ENCODE peak calls at places on chromosome 13, in seven cellular contexts. C is DMS153; N is activated CD4-positive, alpha-beta T cell treated with anti-CD3 and anti-CD28 coated beads for 4 hours; D is retina; P is body of pancreas; R is psoas muscle; S is uterus. X is an unnamed sample.

GRCh38 chr13:107642841-107643240 is 572.5 kb downstream of the LIG4 start:
- DNase-seq in C (peak), N (no peak), D (peak), P (no peak), R (no peak), S (no peak), X (no peak)

GRCh38 chr13:20128459-20128927 is 32.4 kb downstream of the GJA3 start:
- DNase-seq in C (no peak), N (no peak), D (peak), P (peak), R (no peak), S (no peak), X (no peak)

GRCh38 chr13:99057310-99057975 is 79.6 kb upstream of the DOCK9 start:
- DNase-seq in C (no peak), N (no peak), D (no peak), P (no peak), R (no peak), S (no peak), X (no peak)

GRCh38 chr13:94323746-94324408 is 155.6 kb downstream of the DCT start:
- DNase-seq in C (no peak), N (peak), D (no peak), P (no peak), R (no peak), S (no peak), X (no peak)

GRCh38 chr13:33560722-33561121 is 257.2 kb upstream of the RFC3 start:
- DNase-seq in C (no peak), N (no peak), D (no peak), P (no peak), R (no peak), S (no peak), X (no peak)

GRCh38 chr13:30204564-30204963 is 102.8 kb downstream of the KATNAL1 start:
- DNase-seq in C (no peak), N (no peak), D (no peak), P (no peak), R (no peak), S (no peak), X (no peak)

GRCh38 chr13:113499936-113500335 is 9.4 kb upstream of the DCUN1D2 start:
- DNase-seq in C (no peak), N (no peak), D (no peak), P (no peak), R (no peak), S (no peak), X (no peak)

GRCh38 chr13:44703371-44703770 is 127.2 kb upstream of the TSC22D1 start:
- DNase-seq in C (no peak), N (no peak), D (no peak), P (no peak), R (no peak), S (no peak), X (no peak)

GRCh38 chr13:89678722-89679121 is 1668.8 kb upstream of the MIR17HG start:
- DNase-seq in C (no peak), N (no peak), D (no peak), P (no peak), R (no peak), S (no peak), X (no peak)

GRCh38 chr13:41547253-41548000 is 90.1 kb downstream of the RGCC start:
- DNase-seq in C (no peak), N (no peak), D (peak), P (no peak), R (peak), S (peak), X (no peak)

GRCh38 chr13:32045963-32046785 is 14.6 kb downstream of the FRY start:
- DNase-seq in C (peak), N (peak), D (no peak), P (no peak), R (no peak), S (no peak), X (no peak)

GRCh38 chr13:96651598-96651997 is 342.7 kb downstream of the OXGR1 start:
- DNase-seq in C (no peak), N (no peak), D (no peak), P (no peak), R (no peak), S (no peak), X (no peak)

GRCh38 chr13:64239372-64239771 is 2823.7 kb upstream of the PCDH20 start:
- DNase-seq in C (no peak), N (no peak), D (no peak), P (no peak), R (no peak), S (no peak), X (no peak)

GRCh38 chr13:52195052-52195837 is 35.8 kb upstream of the NEK3 start:
- DNase-seq in C (no peak), N (peak), D (peak), P (peak), R (peak), S (peak), X (peak)

GRCh38 chr13:72221276-72221962 is 354.4 kb upstream of the DACH1 start:
- DNase-seq in C (no peak), N (no peak), D (peak), P (peak), R (no peak), S (no peak), X (no peak)

GRCh38 chr13:60369242-60369641 is 27.8 kb upstream of the TDRD3 start:
- DNase-seq in C (no peak), N (no peak), D (no peak), P (no peak), R (no peak), S (no peak), X (no peak)

GRCh38 chr13:51959773-51960172 is 51.5 kb downstream of the ATP7B start:
- DNase-seq in C (peak), N (no peak), D (no peak), P (no peak), R (no peak), S (no peak), X (no peak)

GRCh38 chr13:72782717-72783116 is 784 bp downstream of the PIBF1 start:
- DNase-seq in C (no peak), N (peak), D (peak), P (no peak), R (no peak), S (no peak), X (no peak)

GRCh38 chr13:73142091-73142490 is 83.3 kb downstream of the KLF5 start:
- DNase-seq in C (peak), N (no peak), D (peak), P (no peak), R (no peak), S (no peak), X (no peak)

GRCh38 chr13:108003626-108004025 is 211.7 kb downstream of the LIG4 start:
- DNase-seq in C (no peak), N (no peak), D (no peak), P (no peak), R (no peak), S (no peak), X (no peak)

GRCh38 chr13:109868583-109869311 is 82.4 kb upstream of the IRS2 start:
- DNase-seq in C (no peak), N (no peak), D (no peak), P (no peak), R (no peak), S (no peak), X (no peak)

GRCh38 chr13:57634829-57635165 is 3.3 kb downstream of the PCDH17 start:
- DNase-seq in C (no peak), N (no peak), D (no peak), P (no peak), R (peak), S (no peak), X (no peak)

GRCh38 chr13:109778102-109778542 is 8.3 kb downstream of the IRS2 start:
- DNase-seq in C (peak), N (no peak), D (no peak), P (no peak), R (no peak), S (no peak), X (no peak)

GRCh38 chr13:109941951-109942350 is 155.6 kb upstream of the IRS2 start:
- DNase-seq in C (no peak), N (no peak), D (no peak), P (no peak), R (no peak), S (no peak), X (no peak)

GRCh38 chr13:97030705-97031452 is 36.6 kb upstream of the OXGR1 start:
- DNase-seq in C (peak), N (no peak), D (no peak), P (no peak), R (no peak), S (no peak), X (no peak)

GRCh38 chr13:38868870-38869269 is 121.8 kb downstream of the STOML3 start:
- DNase-seq in C (no peak), N (no peak), D (no peak), P (no peak), R (no peak), S (no peak), X (no peak)

GRCh38 chr13:110028838-110029621 is 242.6 kb upstream of the IRS2 start:
- DNase-seq in C (no peak), N (no peak), D (no peak), P (no peak), R (no peak), S (no peak), X (no peak)

GRCh38 chr13:73997964-73998363 is 136.2 kb downstream of the KLF12 start:
- DNase-seq in C (no peak), N (no peak), D (no peak), P (no peak), R (no peak), S (no peak), X (no peak)

GRCh38 chr13:60642552-60642951 is 245.5 kb downstream of the TDRD3 start:
- DNase-seq in C (no peak), N (no peak), D (no peak), P (no peak), R (no peak), S (no peak), X (no peak)

GRCh38 chr13:79481685-79482052 is 714 bp downstream of the NDFIP2 start:
- DNase-seq in C (no peak), N (peak), D (no peak), P (peak), R (no peak), S (no peak), X (no peak)

GRCh38 chr13:87925006-87925405 is 253.8 kb downstream of the SLITRK5 start:
- DNase-seq in C (no peak), N (no peak), D (no peak), P (no peak), R (no peak), S (no peak), X (no peak)

GRCh38 chr13:82560889-82561288 is 1321.4 kb downstream of the SLITRK1 start:
- DNase-seq in C (no peak), N (no peak), D (no peak), P (no peak), R (no peak), S (no peak), X (no peak)

GRCh38 chr13:83738407-83738806 is 143.9 kb downstream of the SLITRK1 start:
- DNase-seq in C (no peak), N (no peak), D (no peak), P (no peak), R (no peak), S (no peak), X (no peak)

GRCh38 chr13:71169125-71169524 is 697.9 kb downstream of the DACH1 start:
- DNase-seq in C (peak), N (no peak), D (peak), P (no peak), R (no peak), S (no peak), X (no peak)

GRCh38 chr13:49495783-49496762 is at the start of gene PHF11:
- DNase-seq in C (peak), N (peak), D (peak), P (peak), R (peak), S (peak), X (peak)

GRCh38 chr13:26996965-26997752 is 174.5 kb downstream of the USP12 start:
- DNase-seq in C (no peak), N (no peak), D (no peak), P (no peak), R (no peak), S (no peak), X (no peak)

GRCh38 chr13:92649140-92649813 is 577.3 kb upstream of the GPC6 start:
- DNase-seq in C (no peak), N (no peak), D (no peak), P (no peak), R (no peak), S (no peak), X (no peak)

GRCh38 chr13:50518791-50519201 is 324.7 kb downstream of the DLEU7 start:
- DNase-seq in C (no peak), N (no peak), D (no peak), P (no peak), R (no peak), S (no peak), X (no peak)

GRCh38 chr13:72839831-72840426 is 58.0 kb downstream of the PIBF1 start:
- DNase-seq in C (peak), N (peak), D (peak), P (peak), R (peak), S (no peak), X (peak)

X was measured in ureter.